ENCODE peak calls at places on chromosome 2, in five cellular contexts. F is Panc1, L is suprapubic skin, Q is mammary epithelial cell, X is heart right ventricle. T is an unnamed sample.

GRCh38 chr2:222284466-222284865 is 14.3 kb downstream of the PAX3 start:
- DNase-seq in F (no peak), L (no peak), Q (no peak), X (no peak), T (no peak)

GRCh38 chr2:84494070-84494469 is 22.2 kb upstream of the DNAH6 start:
- DNase-seq in F (no peak), L (no peak), Q (peak), X (no peak), T (no peak)

GRCh38 chr2:64201086-64201627 is 56.9 kb upstream of the PELI1 start:
- DNase-seq in F (no peak), L (no peak), Q (no peak), X (no peak), T (no peak)

GRCh38 chr2:240369725-240370585 is 65.5 kb upstream of the GPC1 start:
- DNase-seq in F (no peak), L (no peak), Q (peak), X (peak), T (no peak)

GRCh38 chr2:112869258-112869842 is 32.8 kb upstream of the IL1B start:
- DNase-seq in F (no peak), L (peak), Q (peak), X (peak), T (peak)

GRCh38 chr2:159109552-159109951 is 141.1 kb downstream of the TANC1 start:
- DNase-seq in F (no peak), L (no peak), Q (no peak), X (no peak), T (no peak)

GRCh38 chr2:231541605-231542509 is 11.6 kb upstream of the NMUR1 start:
- DNase-seq in F (no peak), L (no peak), Q (no peak), X (no peak), T (no peak)

GRCh38 chr2:152335851-152336102 is 803 bp downstream of the FMNL2 start:
- DNase-seq in F (no peak), L (no peak), Q (no peak), X (peak), T (no peak)

GRCh38 chr2:130327703-130328527 is 14.8 kb upstream of the IMP4 start:
- DNase-seq in F (no peak), L (no peak), Q (peak), X (no peak), T (no peak)

GRCh38 chr2:112765251-112765650 is 842 bp upstream of the CKAP2L start:
- DNase-seq in F (no peak), L (no peak), Q (no peak), X (no peak), T (no peak)

GRCh38 chr2:54578668-54579045 is 122.5 kb downstream of the SPTBN1 start:
- DNase-seq in F (no peak), L (no peak), Q (no peak), X (no peak), T (no peak)

GRCh38 chr2:167294775-167295140 is 406.5 kb downstream of the XIRP2 start:
- DNase-seq in F (peak), L (no peak), Q (peak), X (no peak), T (no peak)

GRCh38 chr2:165268751-165269150 is 29.5 kb downstream of the SCN2A start:
- DNase-seq in F (no peak), L (no peak), Q (no peak), X (no peak), T (no peak)

GRCh38 chr2:242046184-242046826 is 176.8 kb downstream of the RTP5 start:
- DNase-seq in F (no peak), L (peak), Q (no peak), X (no peak), T (no peak)

GRCh38 chr2:132448771-132449170 is 32.2 kb downstream of the GPR39 start:
- DNase-seq in F (peak), L (no peak), Q (no peak), X (no peak), T (no peak)
- TF ChIP-seq CTCF in F (peak), L (peak), Q (peak), X (peak), T (peak)

DNA sequence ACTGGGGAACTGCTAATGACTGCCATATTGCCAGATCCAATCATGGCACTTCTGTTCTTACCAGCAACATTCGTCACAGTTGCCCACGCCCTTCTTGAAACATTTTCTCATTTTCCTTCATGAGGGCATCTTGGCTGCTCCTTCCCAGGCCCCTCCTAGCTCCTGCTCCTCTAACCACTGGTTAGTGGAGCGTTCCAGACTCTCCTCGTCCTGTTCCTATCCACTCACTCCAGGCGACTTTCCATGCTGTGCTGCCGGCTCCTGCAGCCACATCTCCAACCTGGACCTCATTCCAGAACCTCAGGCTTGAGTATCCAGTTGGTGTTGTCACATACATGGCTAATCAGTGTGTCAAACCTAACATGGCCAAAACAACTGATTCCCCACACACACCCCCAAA is 1.3 kb upstream of the ADI1 start:
- DNase-seq in F (no peak), L (no peak), Q (no peak), X (no peak), T (no peak)
- H3K4me3 ChIP-seq in F (peak), L (no peak), Q (no peak), X (no peak), T (no peak)

GRCh38 chr2:219499555-219499954 is 864 bp downstream of the GMPPA start:
- DNase-seq in F (no peak), L (no peak), Q (no peak), X (no peak), T (no peak)

GRCh38 chr2:219498280-219499057 is at the start of gene GMPPA:
- DNase-seq in F (peak), L (peak), Q (peak), X (peak), T (peak)

GRCh38 chr2:219501441-219501840 is 2.8 kb downstream of the GMPPA start:
- DNase-seq in F (no peak), L (no peak), Q (no peak), X (no peak), T (no peak)

GRCh38 chr2:219499058-219499307 is 292 bp downstream of the GMPPA start:
- DNase-seq in F (no peak), L (no peak), Q (no peak), X (no peak), T (no peak)

GRCh38 chr2:219500135-219500534 is 1.4 kb downstream of the GMPPA start:
- DNase-seq in F (no peak), L (no peak), Q (no peak), X (no peak), T (no peak)
- TF ChIP-seq CTCF in F (no peak), L (no peak), Q (peak), X (no peak), T (no peak)

GRCh38 chr2:96548558-96549465 is 12.3 kb downstream of the ARID5A start:
- DNase-seq in F (no peak), L (peak), Q (no peak), X (no peak), T (no peak)

GRCh38 chr2:96546321-96546720 is 9.8 kb downstream of the ARID5A start:
- DNase-seq in F (no peak), L (no peak), Q (no peak), X (no peak), T (no peak)

GRCh38 chr2:96547751-96548161 is 11.2 kb downstream of the ARID5A start:
- DNase-seq in F (no peak), L (no peak), Q (no peak), X (no peak), T (no peak)

GRCh38 chr2:96546797-96547196 is 10.2 kb downstream of the ARID5A start:
- DNase-seq in F (no peak), L (no peak), Q (no peak), X (no peak), T (no peak)

DNA sequence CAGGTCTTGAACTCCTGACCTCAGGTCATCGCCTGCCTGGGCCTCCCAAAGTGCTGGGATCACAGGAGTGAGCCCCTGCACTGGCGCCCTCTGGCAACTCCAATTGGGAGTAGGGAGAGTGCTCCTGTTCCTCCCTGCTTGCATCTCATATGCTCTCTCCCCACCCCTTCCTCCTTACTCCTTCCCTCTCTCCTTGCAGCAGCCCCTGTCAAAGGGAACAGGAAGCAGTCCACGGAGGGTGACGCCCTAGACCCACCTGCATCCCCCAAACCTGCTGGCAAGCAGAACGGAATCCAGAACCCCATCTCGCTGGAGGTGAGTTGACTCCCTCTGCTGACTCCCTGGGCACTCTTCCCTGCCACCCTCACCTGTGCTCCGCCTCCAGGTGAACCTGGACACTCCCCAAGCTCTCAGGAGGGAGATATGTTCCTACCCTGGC is 10.7 kb downstream of the ARID5A start:
- DNase-seq in F (no peak), L (peak), Q (no peak), X (no peak), T (no peak)
- H3K4me3 ChIP-seq in F (no peak), L (no peak), Q (no peak), X (no peak), T (no peak)

GRCh38 chr2:224039770-224040088 is 643 bp upstream of the SERPINE2 start:
- DNase-seq in F (no peak), L (no peak), Q (no peak), X (no peak), T (no peak)
- TF ChIP-seq CTCF in F (peak), L (no peak), Q (no peak), X (no peak), T (no peak)

GRCh38 chr2:70132244-70133126 is 45.2 kb downstream of the PCBP1 start:
- DNase-seq in F (no peak), L (no peak), Q (peak), X (peak), T (peak)
- H3K4me3 ChIP-seq in F (peak), L (peak), Q (peak), X (peak), T (peak)

GRCh38 chr2:7118606-7119503 is 201.6 kb downstream of the RNF144A start:
- DNase-seq in F (no peak), L (no peak), Q (peak), X (no peak), T (no peak)
- TF ChIP-seq CTCF in F (peak), L (peak), Q (peak), X (peak), T (peak)

DNA sequence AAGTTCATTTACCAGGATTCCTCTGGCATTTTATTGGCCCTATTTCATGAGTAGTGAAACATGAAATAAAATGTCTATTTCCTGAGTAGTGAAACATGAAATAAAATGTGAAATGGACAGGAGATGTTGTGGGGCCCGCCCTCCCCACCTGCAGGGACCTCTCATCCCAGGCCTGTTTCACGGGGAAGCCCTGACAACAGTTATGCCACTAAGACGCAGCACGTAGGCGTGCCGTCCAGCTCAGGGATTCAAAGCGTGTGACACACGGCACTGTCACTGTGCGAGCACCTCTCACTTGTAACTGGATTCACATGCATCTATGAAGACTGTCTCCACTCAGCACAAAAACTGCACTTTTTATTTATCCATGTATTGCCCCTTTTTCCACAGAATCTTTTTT is 83.4 kb upstream of the SNTG2 start:
- DNase-seq in F (no peak), L (peak), Q (no peak), X (no peak), T (no peak)
- H3K4me3 ChIP-seq in F (no peak), L (no peak), Q (no peak), X (no peak), T (no peak)

GRCh38 chr2:108928660-108929377 is 60.2 kb downstream of the EDAR start:
- DNase-seq in F (no peak), L (no peak), Q (no peak), X (no peak), T (no peak)
- TF ChIP-seq CTCF in F (no peak), L (no peak), Q (no peak), X (no peak), T (no peak)